ENCODE peak calls at places on chromosomes 7 and 10, in eight cellular contexts. Q is HepG2, X is HCT116, R is A549, T is GM23338, F is GM12878, P is Panc1, N is SK-N-SH. W is an unnamed sample.

GRCh38 chr7:137873524-137873923 is 26.8 kb upstream of the DGKI start:
- DNase-seq in R (no peak), F (no peak), N (no peak), T (no peak), X (no peak), P (no peak), Q (no peak), W (no peak)

GRCh38 chr7:130768854-130769253 is 34.8 kb upstream of the KLF14 start:
- DNase-seq in P (no peak), N (no peak), R (no peak), T (no peak), Q (no peak), F (no peak), X (no peak), W (no peak)

GRCh38 chr10:6579193-6579903 is 728 bp downstream of the PRKCQ start:
- DNase-seq in N (no peak), F (no peak), P (no peak), Q (no peak), T (no peak), R (peak), X (no peak), W (peak)

GRCh38 chr10:121307411-121307980 is 290.7 kb downstream of the FGFR2 start:
- DNase-seq in Q (no peak), N (no peak), T (no peak), F (no peak), P (no peak), R (no peak), X (no peak), W (no peak)

GRCh38 chr7:128263420-128263819 is 22.3 kb downstream of the LEP start:
- DNase-seq in Q (no peak), R (peak), X (no peak), F (no peak), N (no peak), T (peak), P (no peak), W (peak)

GRCh38 chr7:7779888-7780287 is 61.5 kb upstream of the RPA3 start:
- DNase-seq in T (no peak), R (no peak), P (no peak), Q (no peak), F (no peak), X (no peak), N (no peak), W (no peak)

GRCh38 chr7:149838992-149839408 is 825 bp downstream of the ZNF862 start:
- DNase-seq in R (peak), P (no peak), T (peak), X (no peak), N (peak), F (no peak), Q (no peak), W (no peak)

GRCh38 chr7:27606270-27607209 is 56.1 kb downstream of the HIBADH start:
- DNase-seq in Q (peak), N (no peak), T (no peak), R (peak), X (no peak), P (peak), F (no peak), W (no peak)

GRCh38 chr10:93006435-93007039 is 54.1 kb upstream of the CYP26C1 start:
- DNase-seq in X (no peak), N (peak), F (no peak), R (peak), Q (peak), P (no peak), T (peak), W (no peak)

GRCh38 chr10:28111712-28112111 is 112.8 kb upstream of the ODAD2 start:
- DNase-seq in Q (no peak), T (no peak), P (no peak), F (no peak), X (peak), R (no peak), N (no peak), W (no peak)

GRCh38 chr7:71329030-71329668 is 197.2 kb downstream of the GALNT17 start:
- DNase-seq in R (no peak), X (no peak), F (no peak), N (no peak), Q (no peak), P (no peak), T (no peak), W (no peak)

GRCh38 chr10:44788820-44789167 is 122.3 kb upstream of the TMEM72 start:
- DNase-seq in X (no peak), P (no peak), Q (no peak), F (no peak), R (peak), T (no peak), N (no peak), W (no peak)

GRCh38 chr7:81624650-81625310 is 145.1 kb downstream of the HGF start:
- DNase-seq in N (peak), P (no peak), R (no peak), T (no peak), F (no peak), Q (no peak), X (no peak), W (no peak)

GRCh38 chr7:134859783-134860182 is 80.3 kb downstream of the CALD1 start:
- DNase-seq in N (no peak), F (no peak), Q (no peak), T (no peak), X (no peak), R (no peak), P (no peak), W (no peak)

GRCh38 chr10:74924251-74924954 is 98.0 kb downstream of the KAT6B start:
- DNase-seq in P (peak), T (peak), Q (no peak), N (no peak), F (no peak), X (peak), R (peak), W (no peak)

GRCh38 chr10:6108631-6109443 is 20.0 kb downstream of the RBM17 start:
- DNase-seq in T (peak), R (peak), X (peak), Q (peak), N (peak), F (no peak), P (peak), W (peak)

GRCh38 chr10:127815147-127815546 is 77.6 kb downstream of the CLRN3 start:
- DNase-seq in P (no peak), R (no peak), F (no peak), N (no peak), T (peak), X (no peak), Q (no peak), W (no peak)

GRCh38 chr7:155533827-155534690 is 12.3 kb downstream of the CNPY1 start:
- DNase-seq in P (no peak), Q (peak), R (peak), F (no peak), N (peak), T (peak), X (no peak), W (peak)
- TF ChIP-seq REST in P (no peak), Q (no peak), R (no peak), F (no peak), N (no peak), T (no peak), X (no peak), W (no peak)

GRCh38 chr10:61135276-61135721 is 191.3 kb upstream of the RHOBTB1 start:
- DNase-seq in F (peak), R (no peak), T (peak), N (no peak), Q (no peak), X (no peak), P (no peak), W (no peak)

GRCh38 chr10:61124748-61125147 is 180.8 kb upstream of the RHOBTB1 start:
- DNase-seq in Q (no peak), R (no peak), F (no peak), X (no peak), T (no peak), N (no peak), P (no peak), W (no peak)

GRCh38 chr10:61125560-61126250 is 181.7 kb upstream of the RHOBTB1 start:
- DNase-seq in R (no peak), F (no peak), N (no peak), T (no peak), P (no peak), Q (no peak), X (no peak), W (no peak)

GRCh38 chr10:61128196-61128595 is 184.2 kb upstream of the RHOBTB1 start:
- DNase-seq in X (no peak), N (no peak), P (no peak), T (no peak), R (no peak), F (no peak), Q (no peak), W (no peak)

DNA sequence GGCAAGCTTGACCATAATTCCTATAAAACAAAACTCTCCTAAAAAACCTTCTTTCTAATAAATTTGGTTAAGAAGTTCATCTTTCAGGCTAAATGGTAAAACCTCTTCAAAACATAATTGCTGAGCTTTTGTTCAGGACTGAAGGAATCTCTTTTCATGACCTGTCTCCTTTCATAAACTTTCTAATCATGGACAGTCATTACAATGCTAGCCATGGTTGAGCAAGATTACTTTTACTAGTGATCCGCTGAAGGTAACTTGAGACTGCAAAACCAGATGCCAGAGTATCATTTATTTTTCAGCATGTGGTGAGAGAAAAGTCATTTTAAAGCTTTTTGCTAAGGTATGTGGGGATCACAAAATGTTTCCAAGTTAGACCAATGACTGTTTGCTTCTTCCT is 186.4 kb upstream of the RHOBTB1 start:
- DNase-seq in X (no peak), F (no peak), R (no peak), P (no peak), T (no peak), N (no peak), Q (no peak), W (no peak)
- TF ChIP-seq REST in X (no peak), F (no peak), R (no peak), P (no peak), T (no peak), N (no peak), Q (no peak), W (no peak)

GRCh38 chr10:22767859-22768258 is 53.5 kb upstream of the PIP4K2A start:
- DNase-seq in F (no peak), N (no peak), R (no peak), Q (no peak), X (no peak), T (no peak), P (no peak), W (no peak)

GRCh38 chr10:22765660-22766547 is 51.5 kb upstream of the PIP4K2A start:
- DNase-seq in Q (no peak), X (no peak), T (no peak), R (no peak), N (no peak), F (peak), P (no peak), W (no peak)

GRCh38 chr10:22770270-22770669 is 55.9 kb upstream of the PIP4K2A start:
- DNase-seq in P (no peak), Q (no peak), N (no peak), T (no peak), F (no peak), X (no peak), R (no peak), W (no peak)

GRCh38 chr10:22764639-22765038 is 50.3 kb upstream of the PIP4K2A start:
- DNase-seq in P (no peak), N (no peak), F (no peak), R (no peak), X (no peak), Q (no peak), T (no peak), W (no peak)

DNA sequence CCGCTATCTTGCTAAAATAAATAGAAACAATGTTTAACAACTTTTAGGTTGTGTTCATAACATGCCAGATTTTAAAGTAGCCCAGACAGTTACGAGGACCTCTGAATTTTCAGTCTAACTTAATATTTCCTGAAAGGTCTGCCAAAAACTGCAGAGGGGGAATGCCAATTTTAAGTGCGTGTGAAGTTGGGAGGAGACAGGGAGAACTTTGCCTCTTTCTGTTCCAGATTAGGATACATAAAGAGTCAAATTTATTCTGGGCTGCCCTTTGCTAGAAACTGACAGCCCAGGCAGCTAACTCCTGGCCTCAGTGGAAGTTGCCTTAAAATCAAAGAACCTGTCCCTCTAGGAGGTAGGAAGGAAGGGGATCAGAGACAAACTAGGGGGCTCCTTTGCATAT is 52.3 kb upstream of the PIP4K2A start:
- DNase-seq in F (no peak), T (no peak), P (no peak), N (no peak), Q (no peak), R (no peak), X (no peak), W (no peak)
- TF ChIP-seq REST in F (no peak), T (no peak), P (no peak), N (no peak), Q (no peak), R (no peak), X (no peak), W (no peak)

DNA sequence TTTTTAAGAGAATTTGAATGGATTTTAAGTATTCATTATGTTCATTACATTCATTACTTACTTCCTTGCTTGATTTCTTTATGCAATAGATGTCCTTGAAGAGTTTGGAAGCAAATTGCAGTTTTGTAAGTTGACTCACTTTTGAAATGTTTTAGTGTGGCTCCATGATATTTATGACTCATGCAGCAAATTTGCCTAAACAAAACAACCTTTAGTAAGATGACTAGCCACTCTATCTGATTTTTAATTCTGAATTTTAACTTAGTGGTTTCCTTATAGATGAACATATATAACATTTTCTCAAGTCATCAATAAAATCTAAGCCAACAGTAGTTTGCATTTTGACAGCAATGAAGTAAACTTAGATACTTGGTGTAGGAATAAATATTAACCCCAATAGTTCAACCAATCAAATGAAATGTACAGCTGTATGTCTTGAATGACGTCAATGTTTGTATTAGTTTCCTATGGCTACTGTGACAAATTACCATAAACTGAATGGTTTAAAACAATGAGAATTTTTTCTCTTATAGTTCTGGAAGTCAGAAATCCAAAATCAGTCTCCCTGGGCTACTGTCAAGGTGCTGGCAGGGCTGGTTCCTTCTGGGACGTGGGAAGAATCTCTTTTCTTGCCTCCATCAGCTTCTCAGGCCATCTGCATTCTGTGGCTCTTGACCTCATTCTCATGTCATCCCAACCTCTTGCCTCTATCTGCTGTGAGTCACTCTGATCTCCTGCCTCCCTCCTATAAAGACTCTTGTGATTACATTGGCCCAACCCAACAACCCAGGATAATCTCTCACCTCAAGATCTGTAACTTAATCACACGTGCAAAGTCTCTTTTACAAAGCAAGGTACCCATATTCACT is 73.4 kb downstream of the AHR start:
- DNase-seq in T (no peak), N (no peak), F (no peak), R (peak), Q (peak), X (peak), P (peak), W (no peak)
- TF ChIP-seq REST in T (no peak), N (no peak), F (no peak), R (no peak), Q (no peak), X (no peak), P (no peak), W (no peak)

GRCh38 chr7:11492307-11492706 is 339.7 kb downstream of the THSD7A start:
- DNase-seq in F (no peak), P (no peak), X (no peak), R (no peak), Q (no peak), T (no peak), N (no peak), W (no peak)
- TF ChIP-seq REST in F (no peak), P (no peak), X (no peak), R (no peak), Q (no peak), T (no peak), N (no peak), W (no peak)

GRCh38 chr7:33420311-33420710 is 290.9 kb downstream of the BBS9 start:
- DNase-seq in X (no peak), N (no peak), P (no peak), Q (no peak), F (no peak), R (no peak), T (no peak), W (no peak)

GRCh38 chr7:33421384-33421783 is 292.0 kb downstream of the BBS9 start:
- DNase-seq in X (no peak), N (no peak), P (no peak), T (no peak), R (no peak), F (no peak), Q (no peak), W (no peak)

GRCh38 chr7:33425385-33425784 is 296.0 kb downstream of the BBS9 start:
- DNase-seq in T (no peak), Q (no peak), X (no peak), F (no peak), N (no peak), R (no peak), P (no peak), W (no peak)

GRCh38 chr7:33422825-33423645 is 293.7 kb downstream of the BBS9 start:
- DNase-seq in T (no peak), Q (no peak), P (no peak), F (no peak), N (no peak), X (no peak), R (no peak), W (no peak)

GRCh38 chr7:33423646-33424020 is 294.3 kb downstream of the BBS9 start:
- DNase-seq in T (peak), Q (peak), R (peak), P (peak), N (no peak), F (peak), X (peak), W (peak)
- TF ChIP-seq REST in T (no peak), Q (no peak), R (no peak), P (no peak), N (no peak), F (no peak), X (no peak), W (no peak)

DNA sequence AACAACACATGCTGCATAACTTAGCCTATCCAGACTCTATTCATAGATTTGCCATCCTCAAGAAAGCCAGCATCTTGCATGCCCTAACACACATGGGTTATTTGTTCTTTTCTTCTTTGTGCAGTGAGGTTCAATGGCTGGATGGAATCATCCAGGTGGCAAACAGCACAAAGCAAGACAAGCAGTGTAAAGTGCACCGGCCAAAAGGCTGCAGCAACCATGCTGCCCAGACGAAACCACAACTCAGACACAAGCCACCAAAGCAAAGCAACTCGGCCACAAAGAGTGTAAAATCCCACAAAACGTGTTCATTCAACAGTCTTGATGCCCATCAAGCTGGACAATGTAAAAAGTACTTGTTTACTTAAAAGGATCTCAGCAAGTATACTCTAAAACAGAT is 76.9 kb downstream of the PIP4K2A start:
- DNase-seq in P (no peak), X (no peak), N (no peak), R (no peak), F (no peak), Q (no peak), T (no peak), W (no peak)
- TF ChIP-seq REST in P (no peak), X (no peak), N (no peak), R (no peak), F (no peak), Q (no peak), T (no peak), W (no peak)

DNA sequence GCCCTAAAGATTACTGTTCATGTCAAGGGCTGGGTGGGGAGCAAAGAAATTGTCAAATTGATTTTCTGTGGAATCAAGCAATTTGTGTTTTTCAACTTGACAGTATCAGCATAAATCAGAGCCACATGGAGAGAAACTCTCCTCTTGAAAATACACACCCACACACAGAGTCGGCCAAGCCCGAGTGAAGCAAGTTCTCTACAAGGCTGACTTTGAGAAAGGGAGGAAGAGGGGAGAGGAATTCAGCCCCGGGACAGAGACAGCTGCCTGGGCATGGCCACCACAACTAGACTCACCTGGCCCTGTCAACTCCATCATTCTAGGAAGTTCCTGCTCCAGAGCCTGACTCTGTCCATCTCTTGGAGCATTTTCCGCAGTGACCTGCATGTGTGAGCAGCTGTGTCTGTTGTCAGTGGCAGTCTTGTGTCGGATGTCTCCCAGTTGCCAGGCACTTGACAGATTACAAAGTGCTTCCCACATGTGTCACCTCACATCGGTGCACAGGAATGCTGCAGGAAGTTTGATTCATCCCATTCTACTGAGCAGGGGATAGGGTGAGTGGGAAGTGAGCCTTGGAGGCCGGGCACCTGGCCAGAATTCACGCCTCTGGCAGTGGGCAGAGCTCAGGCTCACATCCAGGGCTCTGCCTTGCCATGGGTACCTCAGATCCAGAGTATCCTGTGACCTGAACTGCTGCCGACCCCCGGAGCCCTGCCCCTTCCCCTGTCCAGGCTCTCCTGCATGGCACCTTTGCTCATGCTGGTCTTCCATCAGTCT is 37.9 kb downstream of the ADAM12 start:
- DNase-seq in N (peak), T (no peak), R (peak), F (no peak), Q (no peak), X (peak), P (peak), W (no peak)
- TF ChIP-seq REST in N (peak), T (no peak), R (no peak), F (no peak), Q (no peak), X (no peak), P (no peak), W (no peak)

GRCh38 chr10:91935886-91936285 is 12.3 kb downstream of the BTAF1 start:
- DNase-seq in R (no peak), T (no peak), Q (no peak), N (no peak), F (no peak), P (no peak), X (no peak), W (no peak)

GRCh38 chr10:91930939-91931338 is 7.4 kb downstream of the BTAF1 start:
- DNase-seq in R (no peak), F (no peak), Q (no peak), X (no peak), T (no peak), P (no peak), N (no peak), W (no peak)

GRCh38 chr10:91932737-91933136 is 9.2 kb downstream of the BTAF1 start:
- DNase-seq in N (no peak), X (no peak), Q (no peak), P (no peak), R (no peak), F (no peak), T (peak), W (no peak)

GRCh38 chr10:91931526-91932190 is 8.1 kb downstream of the BTAF1 start:
- DNase-seq in X (no peak), T (no peak), N (no peak), R (no peak), P (no peak), Q (no peak), F (no peak), W (no peak)
- TF ChIP-seq REST in X (no peak), T (no peak), N (no peak), R (no peak), P (no peak), Q (no peak), F (no peak), W (no peak)